ENCODE peak calls at places on chromosomes 6 and 20, in five cellular contexts. L is HepG2, Y is GM12878, U is K562, P is A549. G is an unnamed sample.

GRCh38 chr20:63033635-63034510 is 27.1 kb upstream of the BHLHE23 start:
- DNase-seq in Y (no peak), P (no peak), L (no peak), U (no peak), G (no peak)

GRCh38 chr6:26474439-26474881 is 16.7 kb downstream of the BTN2A1 start:
- DNase-seq in U (no peak), P (no peak), L (no peak), Y (no peak), G (no peak)

GRCh38 chr20:45300961-45301360 is 5.7 kb upstream of the RBPJL start:
- DNase-seq in U (peak), Y (no peak), P (peak), L (peak), G (peak)

GRCh38 chr6:122145741-122146240 is 253.7 kb upstream of the HSF2 start:
- DNase-seq in P (no peak), U (no peak), Y (no peak), L (no peak), G (no peak)

GRCh38 chr6:169567809-169568208 is 134.0 kb downstream of the WDR27 start:
- DNase-seq in L (no peak), P (no peak), Y (no peak), U (no peak), G (no peak)

GRCh38 chr6:85124472-85125428 is 325.1 kb upstream of the NT5E start:
- DNase-seq in Y (no peak), P (peak), L (no peak), U (no peak), G (no peak)

GRCh38 chr6:82248233-82248735 is 740 bp upstream of the IBTK start:
- DNase-seq in L (peak), Y (no peak), P (peak), U (no peak), G (no peak)

GRCh38 chr6:108250240-108250866 is 10.5 kb downstream of the SNX3 start:
- DNase-seq in L (no peak), Y (no peak), P (peak), U (peak), G (peak)

GRCh38 chr6:133948472-133948871 is 4.6 kb upstream of the TBPL1 start:
- DNase-seq in U (no peak), P (no peak), L (no peak), Y (no peak), G (no peak)

GRCh38 chr20:33675127-33675954 is 1.1 kb upstream of the NECAB3 start:
- DNase-seq in Y (no peak), P (no peak), L (no peak), U (peak), G (no peak)

GRCh38 chr6:43790031-43790430 is 20.0 kb downstream of the VEGFA start:
- DNase-seq in P (no peak), Y (no peak), L (no peak), U (peak), G (no peak)

GRCh38 chr6:78611886-78612480 is 255.4 kb upstream of the IRAK1BP1 start:
- DNase-seq in L (peak), P (peak), Y (no peak), U (peak), G (peak)

GRCh38 chr6:149268768-149269167 is 48.7 kb upstream of the TAB2 start:
- DNase-seq in L (no peak), U (no peak), P (no peak), Y (no peak), G (no peak)

GRCh38 chr6:149266659-149267058 is 50.9 kb upstream of the TAB2 start:
- DNase-seq in P (no peak), Y (peak), U (no peak), L (no peak), G (no peak)

GRCh38 chr6:149265945-149266344 is 51.6 kb upstream of the TAB2 start:
- DNase-seq in Y (no peak), U (no peak), P (no peak), L (no peak), G (no peak)

GRCh38 chr6:149268146-149268545 is 49.4 kb upstream of the TAB2 start:
- DNase-seq in P (no peak), U (no peak), Y (no peak), L (no peak), G (no peak)

DNA sequence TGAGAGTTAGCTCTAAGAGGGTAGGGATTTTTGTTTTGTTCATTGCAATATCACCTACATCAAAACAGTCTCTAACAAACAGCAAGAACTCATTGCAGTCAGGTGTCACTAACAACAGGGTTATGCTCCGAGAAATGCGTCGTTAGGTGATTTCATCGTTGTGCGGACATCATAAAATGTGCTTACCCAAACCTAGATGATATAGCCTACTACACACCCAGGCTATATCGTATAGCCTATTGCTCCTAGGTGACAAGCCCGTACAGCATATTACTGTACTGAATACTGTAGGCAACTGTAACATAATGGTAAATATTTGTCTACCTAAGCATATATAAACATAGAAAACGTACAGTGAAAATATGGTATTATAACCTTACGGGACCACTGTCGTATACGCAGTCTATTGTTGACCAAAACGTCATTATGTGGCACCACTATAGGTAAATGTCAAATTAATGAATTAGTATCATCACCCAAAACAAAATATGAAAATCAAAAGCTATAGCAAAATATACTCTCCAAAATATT is 49.9 kb upstream of the TAB2 start:
- DNase-seq in P (no peak), Y (no peak), U (no peak), L (no peak), G (no peak)
- H3K27ac ChIP-seq in P (no peak), Y (no peak), U (no peak), L (no peak), G (no peak)

GRCh38 chr6:96394727-96395126 is 126.9 kb upstream of the UFL1 start:
- DNase-seq in Y (no peak), L (peak), P (peak), U (no peak), G (no peak)

DNA sequence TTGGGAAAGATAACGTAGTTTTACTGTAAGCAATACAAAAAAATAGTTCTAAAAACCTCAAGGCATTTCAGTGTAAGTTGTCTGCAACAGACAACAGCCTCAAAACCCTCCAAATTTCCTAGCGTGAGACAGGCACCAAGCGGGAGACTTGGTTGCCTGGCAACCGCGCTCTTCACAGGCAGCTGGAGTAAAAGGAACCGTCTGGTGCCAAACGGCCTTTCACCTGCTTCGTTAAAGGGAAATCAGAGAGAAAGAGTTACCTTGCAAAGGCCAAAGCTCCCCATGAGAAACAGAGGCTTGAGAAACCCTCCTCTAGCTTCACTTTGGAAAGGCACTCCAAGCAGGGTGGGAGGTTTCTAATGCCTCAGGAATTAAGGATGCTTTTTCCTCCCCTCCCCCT is 129.8 kb upstream of the UFL1 start:
- DNase-seq in U (no peak), L (no peak), Y (no peak), P (no peak), G (no peak)
- TF ChIP-seq MYC in U (no peak), L (no peak), Y (no peak), P (no peak), G (no peak)

GRCh38 chr6:148529010-148529409 is 186.4 kb downstream of the SASH1 start:
- DNase-seq in Y (no peak), P (no peak), L (no peak), U (no peak), G (no peak)

GRCh38 chr6:148532698-148533097 is 190.1 kb downstream of the SASH1 start:
- DNase-seq in U (no peak), P (no peak), Y (no peak), L (no peak), G (no peak)

GRCh38 chr6:148528292-148528691 is 185.7 kb downstream of the SASH1 start:
- DNase-seq in P (no peak), Y (no peak), L (no peak), U (no peak), G (no peak)

GRCh38 chr6:148530976-148531375 is 188.3 kb downstream of the SASH1 start:
- DNase-seq in P (no peak), U (no peak), L (no peak), Y (no peak), G (no peak)

DNA sequence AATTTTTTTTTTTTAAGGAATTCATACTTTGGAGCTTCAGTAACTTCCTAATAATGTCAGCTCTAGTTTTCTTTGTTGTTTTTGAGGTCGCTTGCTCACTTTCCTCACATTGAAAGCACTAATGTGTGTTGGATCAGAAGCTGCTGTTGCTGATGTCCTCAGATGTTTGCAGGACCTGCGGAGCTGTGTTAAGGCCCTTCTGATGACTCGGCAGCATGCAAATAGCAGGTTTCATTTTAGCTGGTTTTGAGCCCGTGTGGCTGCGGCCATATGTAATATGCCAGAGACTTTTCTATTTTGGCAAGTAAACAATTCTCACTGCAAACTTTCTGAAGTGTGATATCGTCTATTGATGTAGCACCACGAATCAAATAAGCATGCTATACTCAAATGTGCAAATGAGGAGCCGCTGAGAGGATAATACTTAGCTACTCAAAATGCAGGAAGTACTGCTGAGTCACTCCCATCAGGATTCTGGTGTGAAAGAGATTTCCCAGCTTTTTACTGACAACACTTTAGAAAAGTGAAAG is 187.8 kb downstream of the SASH1 start:
- DNase-seq in P (peak), L (no peak), U (peak), Y (no peak), G (peak)
- H3K27ac ChIP-seq in P (no peak), L (no peak), U (peak), Y (no peak), G (peak)

DNA sequence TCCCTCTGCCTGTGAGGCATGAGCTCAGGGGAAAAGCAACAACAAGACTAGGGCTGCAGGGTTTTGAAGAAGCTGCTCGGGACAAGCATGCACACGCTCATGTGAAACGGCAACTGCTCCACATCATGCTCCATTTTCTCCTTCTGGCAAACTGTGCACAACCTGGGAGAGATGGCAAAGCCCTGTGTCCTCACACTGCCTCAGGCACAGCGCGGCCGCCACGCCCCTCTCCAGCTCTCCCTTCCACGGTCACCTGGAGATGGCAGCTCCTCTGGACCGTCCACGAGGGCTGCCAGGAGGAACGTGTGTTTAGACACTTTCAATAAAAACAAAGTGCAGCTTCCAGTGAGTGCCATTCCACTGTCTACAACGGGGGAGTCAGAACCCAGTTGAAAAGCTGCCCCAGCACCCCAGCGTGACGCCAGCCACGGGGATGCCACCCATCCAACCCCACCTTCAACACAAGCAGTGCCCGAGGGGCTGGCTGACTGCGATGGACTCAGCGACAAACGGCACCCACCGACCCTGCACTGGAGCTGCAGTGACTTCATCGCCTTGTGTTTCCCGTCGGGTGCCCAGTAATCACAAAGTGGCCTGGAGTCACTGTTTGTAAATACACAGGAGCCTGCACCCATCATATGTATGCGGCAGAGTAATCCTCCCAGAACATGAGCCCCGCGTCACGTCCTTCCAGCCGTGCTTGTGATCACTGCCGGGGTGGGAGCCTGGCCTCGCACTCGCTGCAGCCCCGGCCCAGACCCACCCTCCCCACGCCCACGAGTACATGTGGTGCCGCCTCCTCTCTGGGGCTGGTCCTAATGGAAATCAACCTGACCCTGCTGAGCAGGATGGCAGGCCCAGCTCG is 16.2 kb downstream of the SMOC2 start:
- DNase-seq in U (no peak), L (no peak), P (no peak), Y (no peak), G (no peak)
- TF ChIP-seq MYC in U (no peak), L (no peak), P (no peak), Y (no peak), G (no peak)

GRCh38 chr6:20817806-20818320 is 283.6 kb downstream of the CDKAL1 start:
- DNase-seq in L (no peak), Y (no peak), P (no peak), U (no peak), G (no peak)
- H3K27ac ChIP-seq in L (no peak), Y (no peak), P (no peak), U (no peak), G (no peak)